ENCODE peak calls at places on chromosomes 13 and 19, in nine cellular contexts. Y, I, S, V, B, T, C, N and Z are unnamed samples.

GRCh38 chr13:88726075-88726474 is 1054.9 kb downstream of the SLITRK5 start:
- DNase-seq in Y (no peak), I (no peak), S (no peak), V (no peak), B (no peak), T (no peak), C (no peak), N (no peak), Z (no peak)

GRCh38 chr19:18919895-18920204 is 335 bp downstream of the DDX49 start:
- DNase-seq in Y (no peak), I (peak), S (no peak), V (no peak), B (peak), T (no peak), C (no peak), N (no peak), Z (peak)

GRCh38 chr13:99071666-99072065 is 93.8 kb upstream of the DOCK9 start:
- DNase-seq in Y (no peak), I (no peak), S (no peak), V (no peak), B (no peak), T (no peak), C (no peak), N (no peak), Z (no peak)

GRCh38 chr13:109704771-109705628 is 81.4 kb downstream of the IRS2 start:
- DNase-seq in Y (peak), I (no peak), S (peak), V (no peak), B (no peak), T (no peak), C (no peak), N (no peak), Z (peak)

GRCh38 chr19:12777217-12778019 is 2.1 kb upstream of the HOOK2 start:
- DNase-seq in Y (peak), I (peak), S (no peak), V (no peak), B (peak), T (no peak), C (peak), N (no peak), Z (peak)

GRCh38 chr13:103431880-103432279 is 365.7 kb upstream of the SLC10A2 start:
- DNase-seq in Y (no peak), I (no peak), S (no peak), V (no peak), B (no peak), T (no peak), C (no peak), N (no peak), Z (no peak)

GRCh38 chr19:5850743-5851293 is 431 bp downstream of the FUT3 start:
- DNase-seq in Y (peak), I (peak), S (no peak), V (peak), B (peak), T (peak), C (peak), N (no peak), Z (peak)

GRCh38 chr19:33399081-33399744 is 25.7 kb downstream of the CEBPG start:
- DNase-seq in Y (no peak), I (no peak), S (no peak), V (no peak), B (no peak), T (no peak), C (no peak), N (no peak), Z (no peak)

GRCh38 chr13:97307882-97308624 is 85.9 kb downstream of the MBNL2 start:
- DNase-seq in Y (no peak), I (peak), S (no peak), V (peak), B (peak), T (no peak), C (no peak), N (no peak), Z (peak)

GRCh38 chr13:28528848-28529247 is 33.9 kb upstream of the FLT1 start:
- DNase-seq in Y (no peak), I (no peak), S (no peak), V (no peak), B (no peak), T (no peak), C (no peak), N (no peak), Z (peak)

GRCh38 chr19:38737297-38737865 is 6.9 kb downstream of the CAPN12 start:
- DNase-seq in Y (no peak), I (no peak), S (no peak), V (no peak), B (no peak), T (no peak), C (no peak), N (no peak), Z (peak)

GRCh38 chr19:13396256-13397080 is 109.8 kb downstream of the CACNA1A start:
- DNase-seq in Y (no peak), I (peak), S (peak), V (no peak), B (peak), T (peak), C (peak), N (peak), Z (peak)

GRCh38 chr19:9140159-9140874 is at the start of gene ZNF317:
- DNase-seq in Y (peak), I (peak), S (no peak), V (peak), B (peak), T (peak), C (peak), N (peak), Z (peak)

GRCh38 chr19:33064778-33065550 is at the start of gene RHPN2:
- DNase-seq in Y (peak), I (peak), S (no peak), V (no peak), B (peak), T (no peak), C (peak), N (no peak), Z (peak)

GRCh38 chr13:26881154-26881553 is 120.6 kb upstream of the GPR12 start:
- DNase-seq in Y (no peak), I (peak), S (no peak), V (no peak), B (peak), T (no peak), C (no peak), N (no peak), Z (peak)

GRCh38 chr13:98478134-98479129 is 98.5 kb downstream of the STK24 start:
- DNase-seq in Y (no peak), I (peak), S (no peak), V (peak), B (no peak), T (no peak), C (peak), N (no peak), Z (peak)

DNA sequence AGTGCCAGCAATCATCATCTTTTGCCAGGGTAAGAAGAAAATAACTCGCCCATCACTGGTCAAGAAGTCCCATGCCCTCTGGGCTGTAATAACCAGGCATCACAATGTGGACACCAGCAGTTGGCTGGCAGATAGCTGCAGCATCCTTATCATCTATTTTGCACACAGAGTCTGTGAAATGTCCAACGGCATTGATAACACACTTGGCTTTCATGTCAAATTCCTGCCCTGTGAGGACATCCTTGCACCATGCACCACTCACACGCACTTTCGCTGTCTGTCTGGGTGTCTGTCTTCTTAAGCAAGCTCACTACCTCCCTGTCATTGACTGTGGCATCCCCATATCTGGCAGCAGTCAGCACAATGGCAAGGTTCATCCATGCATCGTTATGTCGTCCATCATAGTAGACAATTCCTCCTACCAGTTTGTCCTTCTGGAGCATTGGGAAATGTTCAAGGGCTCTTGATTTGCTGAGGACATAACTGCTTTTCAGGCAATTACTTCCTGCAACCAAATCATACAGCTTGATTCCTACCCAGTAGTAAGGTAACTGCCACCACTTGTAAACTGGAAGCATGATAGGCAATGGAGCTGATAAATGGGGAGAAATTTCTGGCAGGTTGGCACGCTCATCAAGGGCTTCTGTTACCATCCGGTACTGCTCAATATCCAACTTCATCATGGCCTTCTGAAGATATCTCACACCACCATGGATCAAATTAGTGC is 6.8 kb upstream of the ZSCAN5A start:
- DNase-seq in Y (no peak), I (no peak), S (no peak), V (no peak), B (no peak), T (no peak), C (no peak), N (no peak), Z (no peak)
- TF ChIP-seq CTCF in Y (no peak), I (no peak), S (no peak), V (no peak), B (no peak), T (no peak), C (no peak), N (no peak), Z (no peak)

GRCh38 chr19:11325544-11325943 is 13.9 kb downstream of the RAB3D start:
- DNase-seq in Y (no peak), I (no peak), S (no peak), V (no peak), B (no peak), T (no peak), C (no peak), N (no peak), Z (no peak)

GRCh38 chr19:11322269-11323024 is 17.0 kb downstream of the RAB3D start:
- DNase-seq in Y (no peak), I (no peak), S (no peak), V (no peak), B (no peak), T (no peak), C (no peak), N (no peak), Z (no peak)

GRCh38 chr19:11323601-11324078 is 15.8 kb downstream of the RAB3D start:
- DNase-seq in Y (no peak), I (no peak), S (no peak), V (no peak), B (no peak), T (no peak), C (no peak), N (no peak), Z (no peak)

GRCh38 chr19:11324079-11324661 is 15.3 kb downstream of the RAB3D start:
- DNase-seq in Y (peak), I (peak), S (no peak), V (peak), B (peak), T (peak), C (peak), N (peak), Z (peak)

DNA sequence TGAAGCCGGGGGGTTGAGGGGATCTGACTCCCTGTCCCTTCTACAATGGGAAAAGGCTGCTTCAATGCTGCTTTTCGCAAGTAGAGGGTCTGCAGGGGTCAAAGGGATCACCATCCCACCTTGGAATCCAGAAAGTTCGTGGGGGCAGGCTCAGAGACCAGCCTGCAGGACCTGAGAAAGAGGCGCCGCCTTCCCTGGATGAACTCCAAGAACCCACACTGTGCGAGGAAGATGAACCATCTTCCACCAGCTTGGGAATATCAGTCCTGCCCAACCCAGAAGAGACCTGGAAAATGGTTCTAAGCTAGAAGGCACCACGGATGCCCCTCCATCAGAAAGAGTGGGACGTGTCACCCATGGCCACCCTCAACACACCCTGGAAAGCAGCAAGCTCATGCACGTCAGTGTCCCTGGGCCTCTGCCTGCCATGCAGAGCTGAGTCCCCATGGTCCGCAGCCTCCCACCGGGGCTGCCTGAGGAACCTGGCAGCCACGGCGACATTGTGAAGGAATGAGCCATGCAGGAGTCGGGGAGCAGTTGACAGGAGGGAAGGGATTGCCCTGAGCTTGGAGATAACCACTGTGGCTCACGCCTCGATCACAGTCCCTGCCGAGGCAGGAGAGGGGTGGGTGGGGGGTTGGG is 14.6 kb downstream of the RAB3D start:
- DNase-seq in Y (no peak), I (no peak), S (no peak), V (no peak), B (no peak), T (no peak), C (no peak), N (no peak), Z (peak)
- H3K4me3 ChIP-seq in Y (no peak), I (no peak), S (no peak), V (no peak), B (no peak), T (no peak), C (no peak), N (no peak), Z (no peak)

DNA sequence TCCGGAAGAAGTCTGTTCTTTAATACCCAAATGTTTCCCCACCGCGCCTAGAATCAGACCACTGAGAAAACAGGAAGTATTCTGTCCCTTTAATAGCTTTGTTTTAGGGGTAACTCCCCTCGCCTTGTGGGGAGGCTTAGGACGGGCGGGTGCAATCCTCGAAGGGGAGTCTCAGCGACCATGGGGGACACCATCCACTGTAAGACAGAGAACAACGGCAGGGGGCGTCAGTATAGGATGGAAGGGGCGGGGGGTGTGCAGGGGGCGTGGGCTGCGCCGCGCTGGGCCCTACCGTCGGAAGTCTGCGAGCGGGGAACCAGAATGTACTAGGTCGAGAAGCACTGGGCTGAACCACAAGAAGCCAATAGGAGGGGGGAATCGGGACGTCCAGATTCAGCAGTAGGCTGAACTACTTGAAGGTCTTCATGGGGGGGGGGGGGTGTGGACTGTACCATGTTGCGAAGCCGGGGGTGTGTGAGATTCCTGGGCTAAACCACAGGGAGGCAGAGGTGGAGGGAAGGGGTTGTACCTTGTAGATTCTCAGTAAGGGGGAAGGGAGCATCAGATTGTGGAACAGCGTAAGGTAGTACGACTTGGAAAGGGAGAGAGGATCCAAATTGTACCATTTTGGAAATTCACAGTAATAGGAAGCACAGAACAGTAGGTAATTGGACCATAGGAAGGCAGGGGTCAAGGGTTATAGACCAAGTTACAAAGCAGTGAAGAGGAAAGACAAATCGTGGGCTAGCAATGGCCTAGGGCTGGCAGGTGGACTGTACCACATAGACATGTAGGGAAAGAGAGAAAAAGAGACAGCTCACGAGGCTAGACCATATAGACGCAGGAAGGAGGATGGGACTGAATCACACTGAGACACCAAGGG is 1.0 kb upstream of the DBP start:
- DNase-seq in Y (peak), I (peak), S (no peak), V (peak), B (peak), T (peak), C (peak), N (peak), Z (peak)
- TF ChIP-seq CTCF in Y (no peak), I (no peak), S (no peak), V (no peak), B (no peak), T (peak), C (peak), N (no peak), Z (no peak)

GRCh38 chr19:291561-292280 is 518 bp upstream of the PLPP2 start:
- DNase-seq in Y (peak), I (no peak), S (no peak), V (no peak), B (no peak), T (no peak), C (no peak), N (no peak), Z (no peak)

GRCh38 chr19:292281-292884 is 1.2 kb upstream of the PLPP2 start:
- DNase-seq in Y (peak), I (no peak), S (no peak), V (no peak), B (no peak), T (no peak), C (no peak), N (no peak), Z (no peak)

GRCh38 chr19:288911-289310 is 2.3 kb downstream of the PLPP2 start:
- DNase-seq in Y (peak), I (no peak), S (no peak), V (no peak), B (no peak), T (no peak), C (no peak), N (no peak), Z (no peak)

GRCh38 chr19:289651-290538 is 1.3 kb downstream of the PLPP2 start:
- DNase-seq in Y (peak), I (peak), S (peak), V (peak), B (no peak), T (no peak), C (no peak), N (peak), Z (peak)

GRCh38 chr19:290539-291521 is at the start of gene PLPP2:
- DNase-seq in Y (peak), I (peak), S (no peak), V (no peak), B (peak), T (no peak), C (no peak), N (no peak), Z (peak)
- H3K4me3 ChIP-seq in Y (peak), I (peak), S (peak), V (peak), B (peak), T (peak), C (no peak), N (peak), Z (peak)